ENCODE peak calls at places on chromosomes 6 and 20, in four cellular contexts. E is Peyer's patch, H is thoracic aorta, J is left ventricle myocardium inferior. O is an unnamed sample.

GRCh38 chr20:44129996-44130718 is 56.8 kb downstream of the JPH2 start:
- DNase-seq in H (no peak), J (no peak), E (no peak), O (no peak)

GRCh38 chr20:10648651-10649050 is 25.1 kb downstream of the JAG1 start:
- DNase-seq in H (no peak), J (no peak), E (no peak), O (no peak)

GRCh38 chr6:37272834-37273566 is 15.1 kb upstream of the TMEM217 start:
- DNase-seq in H (no peak), E (no peak), J (no peak), O (no peak)

GRCh38 chr6:97669191-97669651 is 386.2 kb upstream of the MMS22L start:
- DNase-seq in J (peak), E (no peak), H (no peak), O (peak)

GRCh38 chr20:56859751-56860366 is 230.8 kb downstream of the TFAP2C start:
- DNase-seq in J (no peak), E (peak), H (no peak), O (no peak)

GRCh38 chr6:45902984-45903383 is 112.7 kb downstream of the CLIC5 start:
- DNase-seq in H (no peak), J (no peak), E (no peak), O (no peak)

GRCh38 chr6:166366921-166367320 is 15.8 kb downstream of the MPC1 start:
- DNase-seq in H (no peak), E (no peak), J (no peak), O (peak)

GRCh38 chr6:154513601-154514320 is 3.3 kb upstream of the CNKSR3 start:
- DNase-seq in J (no peak), H (no peak), E (no peak), O (no peak)

GRCh38 chr6:6749791-6750434 is 161.4 kb downstream of the LY86 start:
- DNase-seq in H (no peak), J (peak), E (peak), O (peak)

GRCh38 chr6:18053555-18054445 is 66.4 kb upstream of the KIF13A start:
- DNase-seq in H (no peak), J (no peak), E (no peak), O (no peak)

GRCh38 chr20:6746901-6747609 is 20.4 kb upstream of the BMP2 start:
- DNase-seq in J (no peak), E (no peak), H (no peak), O (no peak)

GRCh38 chr6:105331927-105332326 is 71.0 kb downstream of the PREP start:
- DNase-seq in H (no peak), J (no peak), E (no peak), O (no peak)

GRCh38 chr6:105332576-105332975 is 70.3 kb downstream of the PREP start:
- DNase-seq in E (no peak), H (no peak), J (no peak), O (no peak)

GRCh38 chr6:105326838-105327745 is 75.8 kb downstream of the PREP start:
- DNase-seq in H (no peak), J (no peak), E (no peak), O (no peak)

GRCh38 chr6:105330913-105331312 is 72.0 kb downstream of the PREP start:
- DNase-seq in J (no peak), E (no peak), H (no peak), O (no peak)

GRCh38 chr6:105330364-105330763 is 72.5 kb downstream of the PREP start:
- DNase-seq in H (no peak), E (no peak), J (no peak), O (no peak)
- H3K4me3 ChIP-seq in H (no peak), E (no peak), J (no peak), O (no peak)

GRCh38 chr6:69489970-69490369 is 306.8 kb downstream of the LMBRD1 start:
- DNase-seq in E (no peak), J (no peak), H (no peak), O (no peak)

DNA sequence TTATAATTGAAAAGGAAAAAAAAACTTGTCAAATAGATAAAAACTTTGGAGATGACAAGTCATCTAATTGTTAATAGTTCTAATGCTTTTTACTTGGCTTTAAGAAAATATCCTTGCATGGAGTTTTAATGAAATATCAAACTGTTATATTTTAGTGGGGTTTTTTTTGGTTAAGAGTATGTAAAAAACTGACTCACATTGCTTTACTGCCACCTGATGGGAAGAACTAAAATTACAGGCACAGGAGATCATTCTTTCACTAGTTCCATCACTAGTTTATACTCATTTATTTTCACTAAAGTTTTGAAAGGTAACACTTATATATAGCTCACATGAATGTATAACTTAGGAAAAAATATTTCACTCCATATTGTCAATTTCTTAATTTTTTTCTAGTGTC is 309.1 kb downstream of the LMBRD1 start:
- DNase-seq in E (no peak), J (no peak), H (no peak), O (no peak)
- TF ChIP-seq CTCF in E (no peak), J (peak), H (no peak), O (no peak)

DNA sequence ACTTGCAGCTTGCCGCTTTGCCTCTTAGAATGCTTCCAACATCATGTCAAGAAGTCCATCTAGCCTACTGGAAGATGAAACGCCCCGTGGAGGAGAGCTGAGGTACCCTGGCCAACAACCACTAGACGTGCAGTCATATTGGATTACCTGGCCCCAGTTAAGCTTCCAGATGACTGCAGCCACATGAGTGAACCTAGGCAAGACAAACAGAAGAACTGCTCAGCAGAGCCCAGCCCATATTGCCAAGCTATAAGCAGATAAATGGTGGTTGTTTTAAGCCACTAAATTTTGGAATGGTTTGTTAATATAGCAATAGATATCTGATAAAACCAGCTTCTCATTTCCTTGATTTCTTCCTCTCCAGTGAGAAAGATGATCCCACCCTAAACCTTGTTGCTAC is 4.7 kb upstream of the DLK2 start:
- DNase-seq in E (no peak), J (no peak), H (no peak), O (no peak)
- H3K4me3 ChIP-seq in E (no peak), J (no peak), H (no peak), O (no peak)

DNA sequence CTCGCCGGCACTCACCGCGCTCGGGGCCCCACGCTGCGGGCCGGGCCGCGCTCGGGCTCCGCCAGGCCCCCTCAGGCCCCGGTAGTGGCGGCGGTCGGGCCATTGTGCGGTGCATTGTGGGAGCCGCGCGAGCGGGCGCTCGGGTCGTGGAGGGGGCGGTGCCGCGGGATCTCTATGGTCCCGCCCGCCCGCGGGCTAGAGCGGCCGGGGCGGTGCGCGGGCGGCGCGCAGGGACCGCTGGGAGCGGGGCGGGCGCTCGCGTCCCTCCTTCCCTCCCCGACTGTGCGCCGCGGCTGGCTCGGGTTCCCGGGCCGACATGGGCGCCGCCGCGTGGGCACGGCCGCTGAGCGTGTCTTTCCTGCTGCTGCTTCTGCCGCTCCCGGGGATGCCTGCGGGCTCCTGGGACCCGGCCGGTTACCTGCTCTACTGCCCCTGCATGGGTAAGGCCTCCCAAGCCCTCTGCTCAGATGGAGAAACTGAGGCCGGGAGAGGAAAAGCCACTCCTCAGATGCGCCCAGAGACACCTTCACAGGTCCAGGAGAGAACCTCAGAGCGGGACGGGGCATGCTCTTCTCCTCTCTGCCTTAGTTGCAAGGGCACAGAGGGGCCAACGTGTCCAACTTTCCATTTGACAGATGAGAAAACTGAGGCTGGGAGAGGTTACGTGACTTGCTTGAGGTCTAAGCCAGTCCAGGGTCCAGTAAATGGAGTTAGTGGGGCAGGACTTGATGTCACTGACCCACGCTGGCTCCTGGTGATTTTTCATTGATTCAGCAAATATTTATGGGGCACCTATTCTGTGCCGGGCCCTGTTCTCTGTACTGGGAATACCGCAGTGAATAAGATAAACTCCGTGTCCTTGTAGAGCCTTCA is at the start of the genes PLAGL2 and POFUT1:
- DNase-seq in J (peak), H (peak), E (peak), O (peak)
- TF ChIP-seq CTCF in J (peak), H (no peak), E (no peak), O (no peak)

GRCh38 chr20:63737940-63738686 is 1.5 kb upstream of the SLC2A4RG start:
- DNase-seq in E (peak), J (no peak), H (no peak), O (no peak)
- H3K4me3 ChIP-seq in E (peak), J (peak), H (peak), O (peak)

DNA sequence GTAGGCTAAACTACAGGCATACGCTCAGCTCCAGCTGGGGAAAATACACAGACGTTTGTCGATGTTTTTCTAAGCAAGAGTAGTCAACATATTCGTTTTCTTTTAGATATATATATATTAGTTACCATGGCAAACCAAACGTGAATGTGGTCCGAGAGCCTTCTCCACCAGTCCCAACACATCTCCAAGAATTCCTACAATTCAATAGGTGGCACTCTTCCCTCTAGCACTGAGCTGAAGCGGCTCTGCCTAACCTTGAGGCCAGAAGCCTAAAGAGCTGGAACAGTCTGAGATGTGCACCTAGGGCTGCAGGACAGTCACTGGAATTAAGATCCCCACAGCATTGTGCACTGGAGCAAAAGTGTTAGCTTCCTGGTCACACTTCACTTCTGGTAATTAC is 70.3 kb upstream of the BEND3 start:
- DNase-seq in H (no peak), J (no peak), E (no peak), O (no peak)
- TF ChIP-seq CTCF in H (no peak), J (peak), E (no peak), O (no peak)

GRCh38 chr6:34143884-34144580 is 1.9 kb downstream of the GRM4 start:
- DNase-seq in J (no peak), H (no peak), E (no peak), O (no peak)

GRCh38 chr6:34142599-34142998 is 3.3 kb downstream of the GRM4 start:
- DNase-seq in J (no peak), H (no peak), E (no peak), O (peak)

GRCh38 chr6:34142046-34142445 is 3.8 kb downstream of the GRM4 start:
- DNase-seq in J (no peak), H (no peak), E (no peak), O (no peak)

GRCh38 chr6:34144581-34145160 is 1.2 kb downstream of the GRM4 start:
- DNase-seq in E (no peak), J (no peak), H (no peak), O (peak)

GRCh38 chr6:34143196-34143883 is 2.5 kb downstream of the GRM4 start:
- DNase-seq in H (no peak), E (no peak), J (no peak), O (no peak)
- H3K4me3 ChIP-seq in H (peak), E (peak), J (peak), O (no peak)

GRCh38 chr20:278607-279571 is 11.7 kb downstream of the C20orf96 start:
- DNase-seq in E (peak), J (peak), H (no peak), O (peak)
- TF ChIP-seq CTCF in E (no peak), J (peak), H (no peak), O (peak)